ENCODE peak calls at places on chromosomes 2 and 18, in nine cellular contexts. F is upper lobe of right lung, G is HFFc6, P is cardiac muscle cell, O is tibial artery, I is AG04450, W is OCI-LY7, U is mammary epithelial cell, V is B cell. L is an unnamed sample.
A peak's percentile ranks its signal among the peaks of the same experiment; 100 is the strongest.

GRCh38 chr2:106197878-106198277 is 3.8 kb upstream of the UXS1 start:
- DNase-seq in I (peak; percentile 72), U (peak; percentile 70), W (no peak), P (peak; percentile 96), V (no peak), F (no peak), G (peak; percentile 85), O (peak; percentile 76), L (peak; percentile 24)

GRCh38 chr2:106053116-106053515 is 141.0 kb downstream of the UXS1 start:
- DNase-seq in G (peak; percentile 47), O (no peak), W (no peak), F (no peak), P (peak; percentile 83), I (no peak), U (peak; percentile 80), V (no peak), L (peak; percentile 69)

GRCh38 chr2:222861411-222862067 is 703 bp downstream of the ACSL3 start:
- DNase-seq in O (peak; percentile 74), W (peak; percentile 47), I (no peak), F (peak; percentile 80), P (peak; percentile 35), G (no peak), V (peak; percentile 48), U (peak; percentile 17), L (no peak)

GRCh38 chr2:144354953-144355352 is 165.0 kb downstream of the ZEB2 start:
- DNase-seq in W (no peak), F (no peak), V (no peak), O (no peak), P (peak; percentile 59), G (no peak), I (no peak), U (peak; percentile 16), L (no peak)

GRCh38 chr2:197500503-197501179 is 462 bp downstream of the HSPE1 start:
- DNase-seq in G (no peak), U (peak; percentile 18), W (peak; percentile 25), F (no peak), P (peak; percentile 18), I (no peak), V (no peak), O (no peak), L (peak; percentile 25)

GRCh38 chr2:16208921-16209320 is 268.6 kb downstream of the MYCN start:
- DNase-seq in G (no peak), F (no peak), P (no peak), U (no peak), V (no peak), I (no peak), O (no peak), W (no peak), L (no peak)

GRCh38 chr2:56118474-56118873 is 65.3 kb upstream of the CCDC85A start:
- DNase-seq in O (no peak), P (no peak), W (no peak), V (no peak), F (no peak), I (no peak), G (no peak), U (no peak), L (no peak)

GRCh38 chr2:75580606-75581005 is 19.9 kb upstream of the EVA1A start:
- DNase-seq in O (no peak), V (no peak), W (no peak), U (no peak), I (no peak), F (no peak), P (no peak), G (no peak), L (no peak)

GRCh38 chr2:20439193-20439475 is 7.7 kb upstream of the RHOB start:
- DNase-seq in F (no peak), I (no peak), U (no peak), G (no peak), W (no peak), P (peak; percentile 34), V (no peak), O (peak; percentile 57), L (peak; percentile 86)

GRCh38 chr2:12796617-12797016 is 79.9 kb downstream of the TRIB2 start:
- DNase-seq in I (no peak), O (no peak), F (no peak), U (no peak), G (no peak), W (no peak), V (no peak), P (peak; percentile 71), L (no peak)

GRCh38 chr2:71581015-71581414 is 127.7 kb downstream of the DYSF start:
- DNase-seq in U (no peak), V (no peak), O (peak; percentile 75), W (no peak), I (no peak), G (no peak), F (no peak), P (peak; percentile 40), L (no peak)

GRCh38 chr18:32771169-32771751 is 1.6 kb downstream of the KLHL14 start:
- DNase-seq in O (no peak), U (no peak), I (no peak), V (peak; percentile 54), P (no peak), F (no peak), W (peak; percentile 48), G (no peak), L (no peak)

GRCh38 chr2:96506907-96507240 is 1.7 kb upstream of the NEURL3 start:
- DNase-seq in O (peak; percentile 35), V (peak; percentile 31), W (no peak), I (no peak), F (no peak), G (no peak), U (no peak), P (no peak), L (no peak)

DNA sequence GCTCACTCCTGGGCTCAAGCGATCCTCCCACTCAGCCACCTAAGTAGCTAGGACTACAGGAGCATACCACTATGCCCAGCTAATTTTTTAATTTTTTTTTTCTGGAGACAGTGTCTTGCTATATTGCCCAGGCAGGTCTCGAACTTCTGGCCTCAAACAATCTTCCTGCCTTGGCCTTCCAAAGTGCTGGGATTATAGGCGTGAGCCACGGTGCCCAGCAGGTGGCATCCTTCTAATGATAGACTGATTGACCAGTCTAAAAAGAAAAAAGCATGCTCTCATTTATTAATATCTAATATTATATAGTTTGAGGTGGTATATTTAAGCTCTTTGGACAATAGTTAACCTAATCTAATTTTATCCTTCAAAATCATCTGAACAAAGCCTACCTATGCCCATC is 198.6 kb downstream of the CAMKMT start:
- DNase-seq in U (no peak), V (no peak), O (no peak), W (no peak), F (no peak), G (no peak), I (no peak), P (no peak), L (peak; percentile 12)
- TF ChIP-seq CTCF in U (peak; percentile 64), V (peak; percentile 31), O (no peak), W (peak; percentile 67), F (peak; percentile 30), G (peak; percentile 70), I (no peak), P (peak; percentile 41), L (peak; percentile 34)

GRCh38 chr18:44712025-44712424 is 31.3 kb downstream of the SETBP1 start:
- DNase-seq in I (no peak), O (no peak), F (no peak), V (no peak), P (no peak), U (no peak), W (no peak), G (no peak), L (no peak)
- TF ChIP-seq CTCF in I (no peak), O (no peak), F (no peak), V (no peak), P (no peak), U (no peak), W (no peak), G (no peak), L (no peak)

DNA sequence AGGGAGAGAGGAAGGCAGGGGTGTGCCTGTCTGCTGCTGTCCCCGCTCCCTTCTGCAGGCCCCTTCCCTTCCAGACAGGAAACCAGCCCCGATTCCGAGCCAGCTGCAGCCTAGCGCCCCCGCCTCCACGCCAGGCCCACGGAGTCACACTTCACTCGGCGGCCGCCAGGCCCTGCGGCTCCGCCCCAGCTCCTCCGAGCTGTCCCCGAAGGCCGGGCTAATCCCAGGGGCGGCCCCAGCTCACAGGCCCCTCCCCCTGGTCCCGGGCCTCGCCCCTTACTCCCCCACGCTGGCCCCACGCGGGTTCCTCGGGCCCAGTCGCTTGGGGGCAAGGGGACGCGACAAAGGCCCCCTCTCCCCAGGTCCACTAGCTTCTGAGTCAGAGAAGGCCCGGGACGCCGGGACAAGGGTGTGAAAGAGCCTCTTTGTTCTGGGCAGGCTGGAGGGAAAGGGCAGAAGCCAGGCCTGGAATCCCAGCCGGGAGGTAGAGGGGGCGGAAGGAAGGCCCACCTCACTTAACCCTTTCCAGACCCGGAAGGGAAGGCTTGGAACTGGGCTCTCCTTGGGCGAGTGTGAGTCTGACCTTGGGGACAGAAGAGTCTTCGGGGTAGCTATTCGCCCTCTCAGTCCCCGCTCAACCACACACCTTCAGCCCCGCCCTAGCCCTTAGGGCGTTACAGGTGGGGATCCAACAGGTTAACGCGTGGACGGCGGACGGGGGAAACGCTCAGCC is 1.2 kb downstream of the RTKN start:
- DNase-seq in G (peak; percentile 67), P (peak; percentile 90), U (peak; percentile 81), F (peak; percentile 92), O (peak; percentile 92), V (peak; percentile 72), W (peak; percentile 58), I (no peak), L (peak; percentile 55)
- TF ChIP-seq CTCF in G (peak; percentile 59), P (peak; percentile 13), U (peak; percentile 29), F (peak; percentile 28), O (peak; percentile 49), V (peak; percentile 26), W (no peak), I (peak; percentile 24), L (peak; percentile 31)

GRCh38 chr18:3235846-3236245 is 11.8 kb upstream of the MYL12A start:
- DNase-seq in O (no peak), I (no peak), V (no peak), P (no peak), W (no peak), U (no peak), G (no peak), F (no peak), L (no peak)

GRCh38 chr18:3236470-3236869 is 11.1 kb upstream of the MYL12A start:
- DNase-seq in U (no peak), F (no peak), V (no peak), I (no peak), G (no peak), O (no peak), P (no peak), W (no peak), L (peak; percentile 60)

GRCh38 chr18:3234457-3234856 is 13.1 kb upstream of the MYL12A start:
- DNase-seq in O (no peak), I (no peak), G (no peak), U (no peak), P (no peak), F (no peak), W (no peak), V (no peak), L (no peak)

GRCh38 chr18:3233433-3234168 is 13.8 kb upstream of the MYOM1 start:
- DNase-seq in F (no peak), I (no peak), W (no peak), P (no peak), G (no peak), U (no peak), V (no peak), O (no peak), L (no peak)

DNA sequence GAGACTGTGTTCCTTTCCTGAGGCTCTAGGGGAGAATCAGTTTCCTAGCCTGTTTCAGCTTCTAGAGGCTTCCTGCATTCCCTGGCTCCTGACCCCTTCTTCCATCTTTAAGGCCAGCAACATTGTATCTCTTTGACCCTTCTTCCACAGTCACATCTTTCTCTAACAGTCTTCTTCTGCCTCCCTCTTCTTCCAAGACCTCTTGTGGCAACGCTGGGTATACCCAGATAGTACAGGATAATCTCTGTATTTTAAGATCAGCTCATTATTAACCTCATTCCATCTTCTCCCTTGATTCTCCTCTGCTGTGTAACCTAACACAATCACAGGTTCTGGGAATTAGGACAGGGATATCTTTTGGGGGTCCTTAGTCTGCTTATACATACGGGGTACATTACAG is 8.9 kb upstream of the MYL12A start:
- DNase-seq in U (no peak), O (no peak), V (no peak), G (no peak), F (no peak), P (no peak), I (no peak), W (no peak), L (no peak)
- TF ChIP-seq CTCF in U (no peak), O (no peak), V (no peak), G (peak; percentile 60), F (no peak), P (no peak), I (peak; percentile 34), W (peak; percentile 48), L (peak; percentile 4)

L was measured in bronchial epithelial cell.